ENCODE peak calls at places on chromosomes 12 and 14, in seven cellular contexts. P is upper lobe of right lung, Q is brain microvascular endothelial cell, E is spleen, I is heart left ventricle, N is WERI-Rb-1, J is adrenal gland. C is an unnamed sample.

GRCh38 chr12:25995906-25996305 is 37.4 kb downstream of the RASSF8 start:
- DNase-seq in J (no peak), N (no peak), I (no peak), P (no peak), Q (peak; percentile 51), E (no peak), C (no peak)

GRCh38 chr14:73634333-73634833 is 10.4 kb upstream of the DNAL1 start:
- DNase-seq in I (no peak), J (no peak), P (no peak), Q (no peak), E (no peak), N (peak; percentile 45), C (peak; percentile 38)

GRCh38 chr12:6532927-6533652 is 1.2 kb upstream of the GAPDH start:
- DNase-seq in E (peak; percentile 89), P (peak; percentile 82), I (peak; percentile 73), Q (no peak), N (peak; percentile 75), J (peak; percentile 75), C (peak; percentile 80)

GRCh38 chr12:19227190-19227879 is 97.8 kb downstream of the PLEKHA5 start:
- DNase-seq in E (no peak), P (no peak), Q (no peak), I (no peak), N (no peak), J (no peak), C (no peak)

GRCh38 chr14:43786066-43786762 is 720.9 kb downstream of the FSCB start:
- DNase-seq in J (no peak), I (no peak), Q (no peak), P (no peak), N (no peak), E (no peak), C (peak; percentile 13)

GRCh38 chr14:29927596-29928341 is at the start of gene PRKD1:
- DNase-seq in P (peak; percentile 86), N (peak; percentile 72), E (peak; percentile 81), I (peak; percentile 72), Q (peak; percentile 7), J (peak; percentile 72), C (peak; percentile 63)

GRCh38 chr14:68784995-68785816 is 7.7 kb downstream of the ZFP36L1 start:
- DNase-seq in N (no peak), E (peak; percentile 76), Q (no peak), J (peak; percentile 36), I (no peak), P (no peak), C (no peak)

GRCh38 chr14:24106672-24107271 is 7.8 kb upstream of the DCAF11 start:
- DNase-seq in Q (no peak), J (no peak), N (no peak), I (no peak), E (no peak), P (no peak), C (no peak)

GRCh38 chr14:68785817-68786490 is 6.9 kb downstream of the ZFP36L1 start:
- DNase-seq in N (no peak), I (no peak), J (peak; percentile 41), P (no peak), Q (no peak), E (peak; percentile 72), C (no peak)

GRCh38 chr14:103155013-103155412 is 31.8 kb downstream of the TNFAIP2 start:
- DNase-seq in Q (no peak), N (peak; percentile 80), E (no peak), P (peak; percentile 82), I (peak; percentile 81), J (peak; percentile 92), C (peak; percentile 80)

GRCh38 chr12:3757261-3757660 is 4.4 kb upstream of the CRACR2A start:
- DNase-seq in P (no peak), Q (no peak), J (no peak), E (no peak), N (no peak), I (no peak), C (no peak)

GRCh38 chr12:131845121-131845520 is 16.9 kb downstream of the MMP17 start:
- DNase-seq in P (no peak), J (no peak), E (no peak), N (no peak), I (no peak), Q (no peak), C (no peak)

GRCh38 chr14:34843011-34843554 is 32.1 kb downstream of the BAZ1A start:
- DNase-seq in N (no peak), P (no peak), Q (peak; percentile 24), E (no peak), I (no peak), J (no peak), C (no peak)

GRCh38 chr12:128078311-128078851 is 188.6 kb upstream of the TMEM132C start:
- DNase-seq in Q (peak; percentile 36), J (no peak), P (no peak), E (no peak), N (no peak), I (no peak), C (no peak)

GRCh38 chr12:3989218-3989550 is 116.0 kb upstream of the PARP11 start:
- DNase-seq in J (no peak), E (no peak), I (no peak), P (no peak), N (no peak), Q (no peak), C (no peak)

GRCh38 chr12:46676797-46677520 is 148.8 kb downstream of the SLC38A4 start:
- DNase-seq in E (no peak), I (no peak), P (no peak), Q (no peak), N (no peak), J (no peak), C (no peak)

GRCh38 chr12:85191-85666 is 18.7 kb downstream of the IQSEC3 start:
- DNase-seq in P (no peak), Q (no peak), J (no peak), N (no peak), I (no peak), E (no peak), C (no peak)

GRCh38 chr14:99687284-99688209 is 3.4 kb downstream of the CYP46A1 start:
- DNase-seq in J (no peak), E (no peak), N (peak; percentile 38), Q (no peak), I (no peak), P (no peak), C (no peak)

GRCh38 chr12:3743803-3744202 is 9.1 kb downstream of the CRACR2A start:
- DNase-seq in P (no peak), E (no peak), J (no peak), I (no peak), N (no peak), Q (peak; percentile 76), C (no peak)

GRCh38 chr12:85468356-85469157 is 188.5 kb downstream of the ALX1 start:
- DNase-seq in P (no peak), N (peak; percentile 29), E (no peak), I (no peak), J (peak; percentile 58), Q (peak; percentile 63), C (no peak)

GRCh38 chr12:42790761-42791151 is 201.2 kb upstream of the PRICKLE1 start:
- DNase-seq in J (peak; percentile 32), Q (peak; percentile 83), E (no peak), I (no peak), P (no peak), N (no peak), C (no peak)

GRCh38 chr12:4829161-4829792 is 80.4 kb upstream of the KCNA1 start:
- DNase-seq in P (no peak), N (no peak), J (no peak), E (no peak), Q (no peak), I (no peak), C (no peak)

GRCh38 chr12:101697930-101698781 is 716 bp downstream of the CHPT1 start:
- DNase-seq in J (peak; percentile 74), E (peak; percentile 91), I (peak; percentile 46), Q (peak; percentile 4), P (peak; percentile 80), N (peak; percentile 44), C (peak; percentile 64)

GRCh38 chr14:20794644-20795369 is 7.8 kb downstream of the RNASE1 start:
- DNase-seq in N (no peak), E (no peak), P (no peak), Q (no peak), J (no peak), I (no peak), C (no peak)

GRCh38 chr14:101071493-101071891 is 168.0 kb upstream of the RTL1 start:
- DNase-seq in J (peak; percentile 24), P (peak; percentile 59), E (peak; percentile 74), Q (no peak), N (no peak), I (no peak), C (no peak)

GRCh38 chr12:52214421-52214802 is 18.6 kb upstream of the KRT7 start:
- DNase-seq in I (no peak), J (no peak), P (peak; percentile 66), Q (no peak), E (peak; percentile 58), N (no peak), C (no peak)

DNA sequence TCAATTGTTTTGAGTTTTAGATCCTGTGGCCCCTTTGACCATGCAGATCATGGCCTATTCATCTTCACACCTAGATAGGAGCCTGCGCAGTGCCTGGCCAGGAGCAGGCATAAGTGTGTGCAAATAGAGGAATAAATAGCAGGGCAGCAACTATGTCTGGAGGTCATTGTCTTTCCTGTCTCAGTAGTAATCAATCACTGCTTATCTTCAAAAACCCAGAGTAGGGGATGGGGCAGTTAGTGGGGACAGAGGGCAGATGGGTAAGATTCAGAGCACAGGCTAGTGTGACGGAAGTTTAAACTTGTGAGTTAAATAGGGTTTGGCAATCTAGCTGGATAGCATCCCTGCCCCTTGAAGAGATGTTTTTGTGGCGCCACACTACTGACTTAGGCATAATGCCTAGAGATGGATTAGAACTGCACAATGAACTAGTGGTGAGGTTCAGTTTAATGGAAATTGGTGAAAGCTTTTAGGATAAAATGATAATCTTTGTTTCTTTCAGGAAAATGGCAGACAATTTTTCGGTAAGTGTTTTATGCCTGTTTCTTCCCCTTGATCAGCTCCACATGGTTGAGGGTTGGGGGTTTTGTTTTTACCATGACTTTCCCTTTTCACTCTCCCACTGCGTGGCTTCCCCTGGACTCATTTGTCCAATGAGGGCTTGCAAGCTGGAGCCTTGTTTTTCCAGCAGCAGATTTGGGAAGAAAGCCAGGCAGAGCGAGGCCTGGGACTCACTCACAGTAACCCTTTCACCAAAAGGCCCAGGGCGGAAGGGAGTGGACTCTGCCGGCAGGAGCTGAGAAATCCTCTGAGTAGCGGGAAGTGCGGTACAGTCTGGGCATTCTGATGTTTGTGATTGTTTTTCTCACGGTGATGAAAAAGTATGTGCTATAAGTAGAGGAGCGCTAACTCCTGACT is 8.1 kb downstream of the LGALS3 start:
- DNase-seq in I (peak; percentile 92), E (no peak), J (peak; percentile 59), N (no peak), Q (peak; percentile 90), P (no peak), C (peak; percentile 82)
- TF ChIP-seq CTCF in I (peak; percentile 36), E (no peak), J (no peak), N (no peak), Q (peak; percentile 34), P (no peak), C (peak; percentile 19)

GRCh38 chr14:32255855-32256254 is 52.8 kb upstream of the RNU6-8 start:
- DNase-seq in I (no peak), Q (no peak), J (no peak), N (no peak), P (no peak), E (no peak), C (no peak)
- H3K27ac ChIP-seq in I (peak overlapping the region; percentile 44), Q (no peak overlapping the region), J (no peak overlapping the region), N (no peak overlapping the region), P (no peak overlapping the region), E (peak overlapping the region; percentile 21), C (peak overlapping the region; percentile 51)

GRCh38 chr12:57826966-57827365 is 8.4 kb upstream of the AVIL start:
- DNase-seq in P (no peak), J (no peak), N (no peak), E (no peak), I (no peak), Q (no peak), C (no peak)
- H3K36me3 ChIP-seq in P (peaks cover 82% of the 10 kb centered on the region), J (peaks cover 76% of the 10 kb centered on the region), N (peaks cover 74% of the 10 kb centered on the region), E (peaks cover 75% of the 10 kb centered on the region), I (peaks cover 58% of the 10 kb centered on the region), Q (peaks cover 69% of the 10 kb centered on the region), C (peaks cover 77% of the 10 kb centered on the region)

GRCh38 chr12:15011162-15011561 is 38.3 kb downstream of the PDE6H start:
- DNase-seq in P (no peak), I (no peak), N (no peak), J (no peak), Q (no peak), E (no peak), C (no peak)
- TF ChIP-seq CTCF in P (peak; percentile 17), I (no peak), N (peak; percentile 14), J (no peak), Q (peak; percentile 44), E (no peak), C (no peak)

C was measured in left ventricle myocardium inferior.